ENCODE peak calls at places on chromosome 10, in four cellular contexts. One of them, this sample, is unnamed.

GRCh38 chr10:17974505-17974904 is 22.8 kb downstream of the SLC39A12 start:
- DNase-seq in endothelial cell of umbilical vein: no peak
- DNase-seq in H9: no peak
- DNase-seq in NT2/D1: no peak
- DNase-seq in this sample: no peak

GRCh38 chr10:73625004-73625883 is 16.0 kb downstream of the MYOZ1 start:
- DNase-seq in H9: peak
- DNase-seq in endothelial cell of umbilical vein: peak
- DNase-seq in NT2/D1: peak
- DNase-seq in this sample: peak

GRCh38 chr10:125035136-125035535 is 93.2 kb downstream of the ZRANB1 start:
- DNase-seq in endothelial cell of umbilical vein: peak
- DNase-seq in NT2/D1: no peak
- DNase-seq in H9: no peak
- DNase-seq in this sample: peak

GRCh38 chr10:37638569-37638968 is 218.8 kb downstream of the ZNF248 start:
- DNase-seq in endothelial cell of umbilical vein: no peak
- DNase-seq in H9: no peak
- DNase-seq in NT2/D1: no peak
- DNase-seq in this sample: no peak

GRCh38 chr10:17915181-17915580 is 36.5 kb upstream of the SLC39A12 start:
- DNase-seq in endothelial cell of umbilical vein: no peak
- DNase-seq in H9: no peak
- DNase-seq in NT2/D1: no peak
- DNase-seq in this sample: peak

GRCh38 chr10:124916098-124916584 is 25.8 kb upstream of the ZRANB1 start:
- DNase-seq in H9: no peak
- DNase-seq in endothelial cell of umbilical vein: no peak
- DNase-seq in NT2/D1: no peak
- DNase-seq in this sample: peak

GRCh38 chr10:86366033-86366901 is at the start of gene GRID1:
- DNase-seq in endothelial cell of umbilical vein: no peak
- DNase-seq in NT2/D1: no peak
- DNase-seq in H9: peak
- DNase-seq in this sample: peak

GRCh38 chr10:60394444-60394843 is 4.8 kb upstream of the ANK3 start:
- DNase-seq in NT2/D1: no peak
- DNase-seq in endothelial cell of umbilical vein: no peak
- DNase-seq in H9: no peak
- DNase-seq in this sample: no peak

GRCh38 chr10:24344279-24344678 is 135.3 kb downstream of the KIAA1217 start:
- DNase-seq in H9: no peak
- DNase-seq in endothelial cell of umbilical vein: no peak
- DNase-seq in NT2/D1: no peak
- DNase-seq in this sample: peak

GRCh38 chr10:90924552-90924951 is 3.7 kb upstream of the ANKRD1 start:
- DNase-seq in H9: no peak
- DNase-seq in endothelial cell of umbilical vein: no peak
- DNase-seq in NT2/D1: no peak
- DNase-seq in this sample: no peak

GRCh38 chr10:24446739-24447138 is 237.8 kb downstream of the KIAA1217 start:
- DNase-seq in endothelial cell of umbilical vein: no peak
- DNase-seq in H9: no peak
- DNase-seq in NT2/D1: no peak
- DNase-seq in this sample: peak

GRCh38 chr10:79182763-79183467 is 114.1 kb downstream of the ZMIZ1 start:
- DNase-seq in NT2/D1: no peak
- DNase-seq in endothelial cell of umbilical vein: no peak
- DNase-seq in H9: no peak
- DNase-seq in this sample: no peak

GRCh38 chr10:71772832-71773220 is 494 bp downstream of the VSIR start:
- DNase-seq in H9: no peak
- DNase-seq in endothelial cell of umbilical vein: no peak
- DNase-seq in NT2/D1: no peak
- DNase-seq in this sample: peak

GRCh38 chr10:119090026-119090808 is 9.6 kb upstream of the EIF3A start:
- DNase-seq in NT2/D1: no peak
- DNase-seq in endothelial cell of umbilical vein: no peak
- DNase-seq in H9: no peak
- DNase-seq in this sample: no peak

GRCh38 chr10:3661271-3661670 is 123.7 kb downstream of the KLF6 start:
- DNase-seq in NT2/D1: no peak
- DNase-seq in H9: no peak
- DNase-seq in endothelial cell of umbilical vein: no peak
- DNase-seq in this sample: no peak

GRCh38 chr10:3659518-3659917 is 125.5 kb downstream of the KLF6 start:
- DNase-seq in endothelial cell of umbilical vein: no peak
- DNase-seq in NT2/D1: no peak
- DNase-seq in H9: no peak
- DNase-seq in this sample: no peak

GRCh38 chr10:3656214-3656613 is 128.8 kb downstream of the KLF6 start:
- DNase-seq in endothelial cell of umbilical vein: no peak
- DNase-seq in H9: no peak
- DNase-seq in NT2/D1: no peak
- DNase-seq in this sample: no peak

GRCh38 chr10:3660753-3661152 is 124.3 kb downstream of the KLF6 start:
- DNase-seq in endothelial cell of umbilical vein: no peak
- DNase-seq in NT2/D1: no peak
- DNase-seq in H9: no peak
- DNase-seq in this sample: no peak

DNA sequence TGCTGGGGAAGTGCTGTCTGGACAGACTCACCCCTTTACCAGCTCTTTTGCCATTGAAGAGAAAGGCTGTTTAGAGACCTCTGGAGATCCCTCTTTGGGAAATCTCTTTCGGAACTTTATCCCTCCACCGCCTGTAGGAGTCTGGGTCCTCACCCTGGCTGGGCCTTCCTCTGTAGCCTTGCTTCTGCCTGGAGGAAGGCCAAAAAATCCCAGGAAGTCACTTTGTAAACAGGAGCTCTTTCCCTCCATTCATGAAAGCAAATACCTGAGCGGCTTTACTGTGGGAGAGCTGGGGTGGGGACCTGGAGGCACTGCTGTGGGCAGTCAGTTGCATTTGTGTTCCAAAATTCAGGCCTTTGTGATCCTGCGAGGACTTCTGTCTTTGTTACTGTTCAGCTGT is 126.2 kb downstream of the KLF6 start:
- DNase-seq in NT2/D1: no peak
- DNase-seq in endothelial cell of umbilical vein: no peak
- DNase-seq in H9: no peak
- DNase-seq in this sample: no peak
- H3K9ac ChIP-seq in NT2/D1: no peak
- H3K9ac ChIP-seq in endothelial cell of umbilical vein: no peak
- H3K9ac ChIP-seq in H9: no peak
- H3K9ac ChIP-seq in this sample: no peak

GRCh38 chr10:77386365-77386764 is 251.2 kb downstream of the KCNMA1 start:
- DNase-seq in endothelial cell of umbilical vein: no peak
- DNase-seq in NT2/D1: no peak
- DNase-seq in H9: no peak
- DNase-seq in this sample: no peak

GRCh38 chr10:77387247-77387646 is 250.4 kb downstream of the KCNMA1 start:
- DNase-seq in NT2/D1: no peak
- DNase-seq in H9: no peak
- DNase-seq in endothelial cell of umbilical vein: no peak
- DNase-seq in this sample: no peak

GRCh38 chr10:77386833-77387232 is 250.8 kb downstream of the KCNMA1 start:
- DNase-seq in NT2/D1: no peak
- DNase-seq in endothelial cell of umbilical vein: peak
- DNase-seq in H9: no peak
- DNase-seq in this sample: peak

GRCh38 chr10:77390481-77390891 is 247.1 kb downstream of the KCNMA1 start:
- DNase-seq in H9: no peak
- DNase-seq in NT2/D1: no peak
- DNase-seq in endothelial cell of umbilical vein: no peak
- DNase-seq in this sample: peak

DNA sequence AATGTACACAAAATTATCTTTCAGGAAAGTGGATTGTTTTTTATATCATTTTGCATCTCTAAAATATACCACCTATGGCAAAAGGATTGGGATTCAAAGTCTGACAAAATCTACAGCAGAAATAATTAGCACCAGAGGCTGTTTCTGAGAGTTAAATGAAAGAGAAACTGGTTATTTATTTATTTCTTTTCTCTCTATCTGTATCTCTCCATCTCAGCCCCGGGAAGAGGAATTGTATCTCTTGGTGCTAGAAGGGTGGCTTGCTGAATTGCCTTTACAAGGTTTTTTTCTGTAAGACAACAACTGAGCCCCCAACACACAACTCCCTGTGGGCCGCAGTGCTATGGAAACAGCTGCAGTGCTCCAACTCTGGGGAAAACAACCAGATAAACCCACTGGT is 249.0 kb downstream of the KCNMA1 start:
- DNase-seq in NT2/D1: no peak
- DNase-seq in H9: no peak
- DNase-seq in endothelial cell of umbilical vein: no peak
- DNase-seq in this sample: no peak
- H3K9ac ChIP-seq in NT2/D1: no peak
- H3K9ac ChIP-seq in H9: no peak
- H3K9ac ChIP-seq in endothelial cell of umbilical vein: no peak
- H3K9ac ChIP-seq in this sample: no peak

GRCh38 chr10:75763652-75764051 is 332.2 kb downstream of the LRMDA start:
- DNase-seq in H9: no peak
- DNase-seq in endothelial cell of umbilical vein: no peak
- DNase-seq in NT2/D1: no peak
- DNase-seq in this sample: no peak

GRCh38 chr10:75765705-75766104 is 334.3 kb downstream of the LRMDA start:
- DNase-seq in NT2/D1: no peak
- DNase-seq in endothelial cell of umbilical vein: no peak
- DNase-seq in H9: no peak
- DNase-seq in this sample: no peak

GRCh38 chr10:75770634-75771081 is 339.2 kb downstream of the LRMDA start:
- DNase-seq in H9: no peak
- DNase-seq in endothelial cell of umbilical vein: no peak
- DNase-seq in NT2/D1: no peak
- DNase-seq in this sample: no peak

GRCh38 chr10:75762436-75762802 is 331.0 kb downstream of the LRMDA start:
- DNase-seq in H9: no peak
- DNase-seq in NT2/D1: no peak
- DNase-seq in endothelial cell of umbilical vein: no peak
- DNase-seq in this sample: no peak

GRCh38 chr10:75764974-75765551 is 333.6 kb downstream of the LRMDA start:
- DNase-seq in endothelial cell of umbilical vein: no peak
- DNase-seq in NT2/D1: no peak
- DNase-seq in H9: no peak
- DNase-seq in this sample: no peak
- H3K9ac ChIP-seq in endothelial cell of umbilical vein: no peak
- H3K9ac ChIP-seq in NT2/D1: no peak
- H3K9ac ChIP-seq in H9: no peak
- H3K9ac ChIP-seq in this sample: peak

DNA sequence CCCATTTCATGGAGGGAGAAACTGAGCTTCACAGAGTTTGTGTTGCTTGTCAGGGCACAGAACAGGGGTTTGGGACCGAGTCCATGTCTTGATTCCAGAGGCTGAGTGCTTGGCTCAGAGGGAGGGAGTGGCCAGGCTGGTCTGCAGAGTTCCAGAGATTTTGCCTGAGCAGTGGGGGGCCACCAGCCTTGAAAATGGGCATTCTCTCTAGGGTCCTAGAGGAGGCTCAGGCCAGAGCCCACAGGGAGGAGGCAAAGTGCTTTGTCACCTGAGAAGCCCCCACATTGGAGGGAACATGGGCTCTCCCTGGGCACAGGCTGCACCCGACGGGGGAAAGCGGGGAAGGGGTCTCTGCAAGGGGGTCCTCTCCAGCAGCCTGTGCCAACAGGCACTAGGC is 51.5 kb downstream of the DOCK1 start:
- DNase-seq in endothelial cell of umbilical vein: no peak
- DNase-seq in NT2/D1: no peak
- DNase-seq in H9: no peak
- DNase-seq in this sample: no peak
- H3K9ac ChIP-seq in endothelial cell of umbilical vein: no peak
- H3K9ac ChIP-seq in NT2/D1: no peak
- H3K9ac ChIP-seq in H9: no peak
- H3K9ac ChIP-seq in this sample: no peak

GRCh38 chr10:16866861-16867260 is 49.6 kb upstream of the RSU1 start:
- DNase-seq in NT2/D1: no peak
- DNase-seq in endothelial cell of umbilical vein: no peak
- DNase-seq in H9: no peak
- DNase-seq in this sample: no peak

GRCh38 chr10:16867556-16867955 is 50.3 kb upstream of the RSU1 start:
- DNase-seq in NT2/D1: no peak
- DNase-seq in H9: no peak
- DNase-seq in endothelial cell of umbilical vein: peak
- DNase-seq in this sample: peak

GRCh38 chr10:16870331-16870730 is 53.1 kb upstream of the RSU1 start:
- DNase-seq in NT2/D1: no peak
- DNase-seq in H9: no peak
- DNase-seq in endothelial cell of umbilical vein: no peak
- DNase-seq in this sample: no peak

GRCh38 chr10:16863766-16864165 is 46.5 kb upstream of the RSU1 start:
- DNase-seq in endothelial cell of umbilical vein: no peak
- DNase-seq in NT2/D1: no peak
- DNase-seq in H9: no peak
- DNase-seq in this sample: no peak

GRCh38 chr10:16867990-16868389 is 50.8 kb upstream of the RSU1 start:
- DNase-seq in endothelial cell of umbilical vein: no peak
- DNase-seq in NT2/D1: no peak
- DNase-seq in H9: no peak
- DNase-seq in this sample: no peak
- H3K9ac ChIP-seq in endothelial cell of umbilical vein: no peak
- H3K9ac ChIP-seq in NT2/D1: no peak
- H3K9ac ChIP-seq in H9: no peak
- H3K9ac ChIP-seq in this sample: no peak

GRCh38 chr10:110357252-110357780 is 52.6 kb upstream of the SMNDC1 start:
- DNase-seq in H9: no peak
- DNase-seq in NT2/D1: no peak
- DNase-seq in endothelial cell of umbilical vein: no peak
- DNase-seq in this sample: peak

GRCh38 chr10:110355922-110356627 is 51.4 kb upstream of the SMNDC1 start:
- DNase-seq in NT2/D1: no peak
- DNase-seq in H9: no peak
- DNase-seq in endothelial cell of umbilical vein: no peak
- DNase-seq in this sample: no peak

GRCh38 chr10:110357871-110358270 is 53.2 kb upstream of the SMNDC1 start:
- DNase-seq in NT2/D1: no peak
- DNase-seq in endothelial cell of umbilical vein: no peak
- DNase-seq in H9: no peak
- DNase-seq in this sample: no peak

GRCh38 chr10:110355181-110355831 is 50.6 kb upstream of the SMNDC1 start:
- DNase-seq in H9: no peak
- DNase-seq in endothelial cell of umbilical vein: no peak
- DNase-seq in NT2/D1: no peak
- DNase-seq in this sample: no peak

GRCh38 chr10:110356628-110357245 is 52.0 kb upstream of the SMNDC1 start:
- DNase-seq in NT2/D1: no peak
- DNase-seq in H9: no peak
- DNase-seq in endothelial cell of umbilical vein: no peak
- DNase-seq in this sample: peak
- H3K9ac ChIP-seq in NT2/D1: no peak
- H3K9ac ChIP-seq in H9: no peak
- H3K9ac ChIP-seq in endothelial cell of umbilical vein: no peak
- H3K9ac ChIP-seq in this sample: peak